ENCODE peak calls at places on chromosome 22, in four cellular contexts. H is WERI-Rb-1, Q is fibroblast of pulmonary artery, O is neuronal stem cell. Y is an unnamed sample.
A peak's percentile ranks its signal among the peaks of the same experiment; 100 is the strongest.

GRCh38 chr22:38843716-38844660 is at the start of gene NPTXR:
- DNase-seq in H (peak; percentile 75), Q (peak; percentile 45), O (peak; percentile 54), Y (no peak)

GRCh38 chr22:29811377-29811776 is 26.7 kb downstream of the ASCC2 start:
- DNase-seq in H (no peak), Q (no peak), O (no peak), Y (no peak)

GRCh38 chr22:38649841-38650522 is 6.2 kb downstream of the FAM227A start:
- DNase-seq in H (no peak), Q (no peak), O (no peak), Y (no peak)

GRCh38 chr22:43273902-43274484 is 69.2 kb downstream of the SCUBE1 start:
- DNase-seq in H (peak; percentile 62), Q (peak; percentile 71), O (peak; percentile 54), Y (no peak)

GRCh38 chr22:36086170-36086490 is 57.5 kb upstream of the RBFOX2 start:
- DNase-seq in H (no peak), Q (no peak), O (no peak), Y (no peak)

GRCh38 chr22:21612858-21613257 is 17.0 kb downstream of the YDJC start:
- DNase-seq in H (no peak), Q (no peak), O (no peak), Y (no peak)

GRCh38 chr22:24498826-24499225 is 3.7 kb downstream of the UPB1 start:
- DNase-seq in H (peak; percentile 88), Q (no peak), O (no peak), Y (no peak)

GRCh38 chr22:49827853-49828598 is at the start of gene BRD1:
- DNase-seq in H (peak; percentile 29), Q (peak; percentile 66), O (peak; percentile 37), Y (no peak)

GRCh38 chr22:22789233-22789921 is 98.2 kb upstream of the IGLL5 start:
- DNase-seq in H (no peak), Q (no peak), O (no peak), Y (no peak)

GRCh38 chr22:38098410-38099249 is 11.9 kb downstream of the BAIAP2L2 start:
- DNase-seq in H (no peak), Q (peak; percentile 80), O (no peak), Y (peak; percentile 53)

GRCh38 chr22:21816787-21817496 is 50.5 kb downstream of the MAPK1 start:
- DNase-seq in H (no peak), Q (peak; percentile 97), O (no peak), Y (peak; percentile 92)

GRCh38 chr22:40417881-40418280 is 47.5 kb downstream of the SGSM3 start:
- DNase-seq in H (no peak), Q (no peak), O (no peak), Y (no peak)

GRCh38 chr22:21937041-21937820 is 15.4 kb downstream of the PPM1F start:
- DNase-seq in H (no peak), Q (no peak), O (no peak), Y (no peak)

GRCh38 chr22:23555118-23555517 is 25.0 kb downstream of the IGLL1 start:
- DNase-seq in H (no peak), Q (no peak), O (no peak), Y (no peak)

GRCh38 chr22:32204856-32205722 is at the start of gene RFPL2:
- DNase-seq in H (peak; percentile 71), Q (peak; percentile 4), O (peak; percentile 69), Y (no peak)

GRCh38 chr22:36194971-36195370 is 6.6 kb downstream of the APOL4 start:
- DNase-seq in H (peak; percentile 77), Q (peak; percentile 85), O (peak; percentile 29), Y (peak; percentile 39)

GRCh38 chr22:22129387-22129786 is 115.2 kb upstream of the VPREB1 start:
- DNase-seq in H (no peak), Q (no peak), O (no peak), Y (no peak)

GRCh38 chr22:42766860-42767259 is 46.2 kb upstream of the A4GALT start:
- DNase-seq in H (no peak), Q (no peak), O (no peak), Y (no peak)

GRCh38 chr22:39748877-39749276 is 144.7 kb downstream of the ENTHD1 start:
- DNase-seq in H (no peak), Q (peak; percentile 18), O (no peak), Y (no peak)

GRCh38 chr22:39873963-39874362 is 19.6 kb downstream of the ENTHD1 start:
- DNase-seq in H (no peak), Q (no peak), O (no peak), Y (no peak)

GRCh38 chr22:45323695-45324094 is 14.0 kb downstream of the FAM118A start:
- DNase-seq in H (no peak), Q (no peak), O (no peak), Y (no peak)

GRCh38 chr22:39428597-39429071 is 28.2 kb upstream of the MGAT3 start:
- DNase-seq in H (no peak), Q (no peak), O (peak; percentile 74), Y (no peak)

GRCh38 chr22:30922151-30922611 is 46.4 kb downstream of the MORC2 start:
- DNase-seq in H (peak; percentile 74), Q (peak; percentile 66), O (no peak), Y (no peak)

GRCh38 chr22:43974028-43974545 is 18.8 kb downstream of the SAMM50 start:
- DNase-seq in H (no peak), Q (no peak), O (no peak), Y (no peak)

GRCh38 chr22:43001271-43002197 is 13.4 kb downstream of the PACSIN2 start:
- DNase-seq in H (no peak), Q (peak; percentile 61), O (no peak), Y (no peak)

GRCh38 chr22:36383110-36383581 is 4.6 kb downstream of the MYH9 start:
- DNase-seq in H (no peak), Q (peak; percentile 59), O (no peak), Y (no peak)

GRCh38 chr22:36136988-36137387 is 23.6 kb downstream of the APOL3 start:
- DNase-seq in H (no peak), Q (peak; percentile 35), O (no peak), Y (no peak)

GRCh38 chr22:23452231-23453010 is 127.7 kb downstream of the IGLL1 start:
- DNase-seq in H (no peak), Q (no peak), O (no peak), Y (no peak)

Y was measured in pulmonary artery endothelial cell.